ENCODE peak calls at places on chromosome 2, in seven cellular contexts. U, S, Q, C, I, P and K are unnamed samples.

GRCh38 chr2:67652679-67653078 is 255.5 kb downstream of the ETAA1 start:
- DNase-seq in U (no peak), S (no peak), Q (no peak), C (no peak), I (no peak), P (no peak), K (no peak)

GRCh38 chr2:152098033-152098797 is 629 bp downstream of the CACNB4 start:
- DNase-seq in U (peak; percentile 22), S (peak; percentile 6), Q (peak; percentile 14), C (peak; percentile 12), I (no peak), P (peak; percentile 12), K (no peak)

GRCh38 chr2:12448846-12449480 is 267.8 kb upstream of the TRIB2 start:
- DNase-seq in U (no peak), S (no peak), Q (no peak), C (peak; percentile 64), I (no peak), P (no peak), K (no peak)

GRCh38 chr2:54575379-54575888 is 119.3 kb downstream of the SPTBN1 start:
- DNase-seq in U (no peak), S (no peak), Q (no peak), C (peak; percentile 92), I (peak; percentile 56), P (no peak), K (no peak)

GRCh38 chr2:43370705-43371104 is 144.3 kb upstream of the ZFP36L2 start:
- DNase-seq in U (no peak), S (no peak), Q (no peak), C (no peak), I (no peak), P (no peak), K (no peak)

GRCh38 chr2:43343573-43344304 is 117.3 kb upstream of the ZFP36L2 start:
- DNase-seq in U (peak; percentile 57), S (no peak), Q (no peak), C (peak; percentile 96), I (no peak), P (no peak), K (no peak)

GRCh38 chr2:218997730-218998129 is 4.5 kb upstream of the CRYBA2 start:
- DNase-seq in U (no peak), S (no peak), Q (no peak), C (no peak), I (no peak), P (no peak), K (peak; percentile 33)

GRCh38 chr2:211086049-211086448 is 529.6 kb downstream of the CPS1 start:
- DNase-seq in U (no peak), S (no peak), Q (no peak), C (no peak), I (no peak), P (no peak), K (no peak)

GRCh38 chr2:176001281-176001902 is 675 bp downstream of the LNPK start:
- DNase-seq in U (no peak), S (peak; percentile 64), Q (no peak), C (peak; percentile 64), I (peak; percentile 66), P (peak; percentile 50), K (peak; percentile 30)

GRCh38 chr2:239544141-239544800 is 143.5 kb upstream of the HDAC4 start:
- DNase-seq in U (no peak), S (no peak), Q (no peak), C (peak; percentile 3), I (no peak), P (no peak), K (no peak)

GRCh38 chr2:134375935-134376334 is 122.1 kb downstream of the MGAT5 start:
- DNase-seq in U (no peak), S (no peak), Q (no peak), C (peak; percentile 54), I (no peak), P (no peak), K (no peak)

GRCh38 chr2:226902041-226902972 is 66.5 kb downstream of the RHBDD1 start:
- DNase-seq in U (no peak), S (peak; percentile 9), Q (no peak), C (peak; percentile 29), I (no peak), P (no peak), K (no peak)

GRCh38 chr2:172953970-172954852 is 121.4 kb upstream of the MAP3K20 start:
- DNase-seq in U (no peak), S (no peak), Q (no peak), C (peak; percentile 25), I (no peak), P (peak; percentile 80), K (no peak)

GRCh38 chr2:96186562-96186961 is 22.1 kb downstream of the STARD7 start:
- DNase-seq in U (no peak), S (no peak), Q (no peak), C (no peak), I (no peak), P (no peak), K (no peak)

GRCh38 chr2:20641123-20641985 is 9.5 kb downstream of the HS1BP3 start:
- DNase-seq in U (no peak), S (no peak), Q (no peak), C (peak; percentile 83), I (no peak), P (no peak), K (no peak)

GRCh38 chr2:217429981-217430500 is 570.2 kb upstream of the TNP1 start:
- DNase-seq in U (no peak), S (no peak), Q (no peak), C (peak; percentile 52), I (no peak), P (no peak), K (no peak)

GRCh38 chr2:10286216-10287037 is 16.3 kb upstream of the HPCAL1 start:
- DNase-seq in U (no peak), S (no peak), Q (no peak), C (no peak), I (no peak), P (peak; percentile 79), K (no peak)

GRCh38 chr2:120825370-120826259 is 89.9 kb downstream of the GLI2 start:
- DNase-seq in U (peak; percentile 45), S (no peak), Q (no peak), C (peak; percentile 60), I (no peak), P (no peak), K (no peak)